ENCODE peak calls at places on chromosomes 6 and 20, in four cellular contexts. T is WTC11, W is GM12878, C is K562. A is an unnamed sample.

GRCh38 chr20:15642676-15643075 is 930.6 kb downstream of the KIF16B start:
- DNase-seq in C (no peak), W (no peak), T (no peak), A (no peak)

GRCh38 chr6:10694302-10695085 is at the start of the genes C6orf52 and PAK1IP1:
- DNase-seq in C (peak), W (peak), T (peak), A (peak)

GRCh38 chr6:123203928-123204327 is 207.9 kb downstream of the CLVS2 start:
- DNase-seq in T (no peak), C (no peak), W (no peak), A (no peak)

GRCh38 chr20:47027042-47027441 is 132.4 kb downstream of the EYA2 start:
- DNase-seq in W (no peak), C (no peak), T (no peak), A (no peak)

GRCh38 chr6:36349240-36349639 is 12.6 kb upstream of the BNIP5 start:
- DNase-seq in T (no peak), W (no peak), C (peak), A (no peak)

GRCh38 chr6:34791164-34791841 is 580 bp upstream of the BLTP3A start:
- DNase-seq in T (peak), W (no peak), C (peak), A (peak)

GRCh38 chr6:28974505-28974904 is 30.6 kb downstream of the ZNF311 start:
- DNase-seq in W (no peak), C (peak), T (no peak), A (no peak)

GRCh38 chr6:124368131-124368530 is 564.5 kb downstream of the NKAIN2 start:
- DNase-seq in T (no peak), W (no peak), C (no peak), A (no peak)

GRCh38 chr6:39812496-39812852 is 20.3 kb downstream of the DAAM2 start:
- DNase-seq in W (no peak), T (no peak), C (no peak), A (no peak)

GRCh38 chr20:6074145-6074561 is 20.3 kb upstream of the LRRN4 start:
- DNase-seq in W (no peak), C (peak), T (no peak), A (peak)

GRCh38 chr6:149913085-149913484 is 9.8 kb downstream of the RAET1G start:
- DNase-seq in T (no peak), W (no peak), C (peak), A (no peak)

GRCh38 chr6:21441386-21441785 is 152.2 kb upstream of the SOX4 start:
- DNase-seq in W (no peak), T (no peak), C (no peak), A (no peak)

GRCh38 chr20:41169791-41170351 is 32.5 kb downstream of the PLCG1 start:
- DNase-seq in T (peak), C (no peak), W (no peak), A (no peak)

GRCh38 chr20:41958391-41958790 is 340.2 kb upstream of the CHD6 start:
- DNase-seq in T (no peak), W (no peak), C (no peak), A (no peak)

GRCh38 chr6:29953706-29954105 is 11.4 kb downstream of the HLA-A start:
- DNase-seq in C (no peak), W (no peak), T (no peak), A (no peak)

GRCh38 chr6:106976270-106976669 is 1.7 kb upstream of the CD24 start:
- DNase-seq in W (no peak), C (no peak), T (no peak), A (no peak)

GRCh38 chr6:138013949-138014348 is 93.3 kb downstream of the PERP start:
- DNase-seq in T (no peak), W (no peak), C (no peak), A (no peak)

GRCh38 chr6:161578478-161578877 is 304.6 kb upstream of the AGPAT4 start:
- DNase-seq in W (no peak), C (peak), T (no peak), A (no peak)

GRCh38 chr20:41249371-41249770 is 68.2 kb downstream of the ZHX3 start:
- DNase-seq in C (peak), T (no peak), W (no peak), A (no peak)

GRCh38 chr6:161000632-161001031 is 9.1 kb downstream of the MAP3K4 start:
- DNase-seq in C (no peak), W (no peak), T (no peak), A (no peak)

GRCh38 chr20:46011631-46012482 is 3.1 kb downstream of the MMP9 start:
- DNase-seq in W (no peak), T (peak), C (peak), A (peak)

GRCh38 chr6:143034689-143035334 is 25.9 kb upstream of the AIG1 start:
- DNase-seq in T (no peak), W (no peak), C (peak), A (peak)

GRCh38 chr6:42368156-42368555 is 83.6 kb downstream of the TRERF1 start:
- DNase-seq in C (peak), T (no peak), W (no peak), A (no peak)

GRCh38 chr20:34834459-34834893 is 9.0 kb upstream of the NCOA6 start:
- DNase-seq in W (no peak), T (no peak), C (peak), A (peak)
- TF ChIP-seq ETV6 in W (no peak), T (no peak), C (no peak), A (no peak)

DNA sequence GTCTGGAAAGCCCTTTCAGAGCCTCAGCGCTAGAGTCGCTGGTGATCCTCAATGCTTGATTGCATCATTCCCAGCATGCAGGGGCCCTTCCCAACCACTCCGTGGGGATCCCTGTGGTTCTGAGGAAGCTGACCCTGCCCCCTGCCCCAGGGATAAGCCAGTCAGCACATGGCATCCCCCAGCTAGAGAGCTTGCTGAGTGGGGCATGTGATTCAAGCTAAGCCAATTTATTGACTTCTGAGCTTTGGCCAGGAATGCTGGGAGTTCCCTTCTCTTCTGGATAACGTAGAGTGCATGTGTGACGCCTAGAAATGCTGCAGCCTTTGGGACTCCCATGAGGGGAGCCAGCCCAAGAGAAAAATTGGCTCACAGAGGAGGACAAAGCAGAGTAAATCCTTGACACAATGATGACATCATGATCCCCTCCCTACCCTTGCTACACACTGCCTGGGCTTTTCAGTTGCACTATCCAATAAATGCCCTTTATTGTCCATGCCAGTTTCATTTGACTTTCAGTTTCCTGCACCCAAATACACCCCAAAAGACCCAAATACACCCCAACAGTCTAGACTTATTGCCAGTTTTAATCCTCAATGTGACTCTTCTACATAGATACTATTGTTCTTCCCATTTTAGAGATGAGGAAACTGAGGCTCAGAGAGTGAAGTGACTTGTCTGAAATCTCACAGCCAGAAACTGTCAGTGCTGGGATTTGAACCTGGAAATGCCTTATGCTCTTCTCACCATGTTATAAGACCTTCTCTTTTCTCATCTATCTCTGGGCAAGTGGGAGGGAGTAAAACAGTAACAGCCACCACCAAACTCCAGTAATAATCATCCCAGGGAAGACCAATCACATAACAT is 34.3 kb downstream of the KCNB1 start:
- DNase-seq in T (peak), W (no peak), C (no peak), A (no peak)
- TF ChIP-seq CREB1 in T (no peak), W (no peak), C (no peak), A (peak)

DNA sequence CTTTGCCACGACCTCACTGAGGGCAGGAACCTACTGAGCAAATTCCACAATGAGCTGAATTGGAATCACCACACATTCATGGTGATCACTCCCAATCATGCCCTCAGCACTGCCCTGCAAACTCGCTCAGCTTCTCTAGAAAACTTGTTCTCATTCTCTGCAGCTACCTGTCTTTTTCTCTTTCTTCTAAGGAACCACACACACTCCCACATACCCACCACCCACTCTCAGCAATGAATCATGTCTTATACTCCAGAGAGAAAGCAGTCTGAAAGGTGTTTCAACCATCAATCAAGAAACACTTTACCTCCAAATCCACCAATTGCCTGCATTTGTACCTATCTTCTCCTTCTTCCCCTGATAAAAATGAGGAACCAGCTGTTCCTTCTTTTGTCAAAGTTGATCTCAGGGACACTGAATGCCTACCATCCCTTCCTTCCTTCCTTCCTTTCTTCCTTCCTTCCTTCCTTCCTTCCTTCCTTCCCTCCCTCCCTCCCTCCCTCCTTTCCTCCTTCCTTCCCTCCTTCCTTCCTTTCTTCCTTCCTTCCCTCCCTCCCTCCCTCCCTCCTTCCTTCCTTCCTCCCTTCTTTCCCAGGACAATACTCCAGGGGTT is 84.6 kb upstream of the SGK1 start:
- DNase-seq in W (no peak), T (no peak), C (no peak), A (no peak)
- TF ChIP-seq ETV6 in W (no peak), T (no peak), C (no peak), A (no peak)

DNA sequence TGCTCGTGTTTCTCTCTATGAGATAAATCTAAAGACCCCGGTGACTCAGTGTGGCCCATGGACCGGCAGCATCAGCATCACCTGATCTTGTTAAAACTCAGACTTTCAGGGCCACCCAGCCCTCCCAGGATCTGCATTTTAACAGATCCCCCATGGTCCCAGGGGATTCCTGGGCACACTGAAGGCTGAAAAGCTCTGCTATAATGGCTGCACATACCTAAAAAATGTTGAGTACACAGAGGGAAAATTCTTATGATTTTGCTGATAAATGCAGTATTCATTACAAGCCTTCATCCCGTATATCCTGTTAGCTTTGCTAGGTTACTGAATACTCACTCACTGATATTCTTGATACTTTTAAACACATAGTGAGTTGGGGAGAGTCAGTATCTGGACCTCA is 200.5 kb downstream of the MYLK4 start:
- DNase-seq in W (no peak), C (no peak), T (no peak), A (no peak)
- TF ChIP-seq CREB1 in W (no peak), C (no peak), T (no peak), A (no peak)

DNA sequence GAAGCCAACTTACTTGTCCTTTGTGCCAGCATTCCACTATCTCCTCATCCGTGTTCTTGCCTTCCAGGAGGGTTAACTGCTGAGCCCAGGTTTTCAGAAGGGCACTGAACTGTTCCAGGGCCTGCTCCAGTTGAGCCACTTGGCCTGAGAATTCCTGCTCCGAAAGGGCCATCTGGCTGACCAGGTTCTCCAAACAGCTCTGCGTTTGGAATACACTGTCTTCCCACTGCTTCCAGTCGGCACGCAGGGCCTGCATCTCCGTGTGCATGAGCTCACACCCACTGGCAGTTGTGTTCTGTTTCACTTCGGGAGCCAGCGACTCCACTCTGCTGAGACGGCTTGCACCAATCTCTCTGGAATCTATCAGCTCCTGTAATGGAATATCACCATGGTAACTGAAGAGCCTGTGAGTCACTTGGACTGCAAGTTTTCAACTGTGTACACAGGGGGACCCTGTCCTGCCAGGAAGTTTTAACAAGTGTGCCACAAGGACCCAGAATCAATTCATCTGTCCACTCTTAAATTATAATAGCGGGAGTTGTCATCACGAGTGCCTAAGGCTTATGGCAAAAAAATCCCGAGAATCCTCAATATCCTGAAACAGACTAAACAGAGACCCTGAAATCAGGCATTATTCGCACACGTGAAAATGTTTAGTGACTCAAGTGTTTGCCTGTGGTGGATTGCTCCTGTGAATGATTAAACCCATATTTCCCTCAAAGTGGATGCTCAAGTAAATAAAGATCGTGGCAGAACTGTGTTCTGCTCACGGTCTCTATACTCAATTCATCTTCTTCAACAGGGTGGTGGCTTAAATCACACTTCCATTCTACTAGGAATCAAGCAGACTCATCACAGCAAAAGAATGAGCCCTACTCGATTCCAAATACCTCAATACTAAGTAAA is 255.9 kb downstream of the SYNE1 start:
- DNase-seq in W (no peak), C (no peak), T (no peak), A (peak)
- TF ChIP-seq ETV6 in W (no peak), C (no peak), T (no peak), A (no peak)

DNA sequence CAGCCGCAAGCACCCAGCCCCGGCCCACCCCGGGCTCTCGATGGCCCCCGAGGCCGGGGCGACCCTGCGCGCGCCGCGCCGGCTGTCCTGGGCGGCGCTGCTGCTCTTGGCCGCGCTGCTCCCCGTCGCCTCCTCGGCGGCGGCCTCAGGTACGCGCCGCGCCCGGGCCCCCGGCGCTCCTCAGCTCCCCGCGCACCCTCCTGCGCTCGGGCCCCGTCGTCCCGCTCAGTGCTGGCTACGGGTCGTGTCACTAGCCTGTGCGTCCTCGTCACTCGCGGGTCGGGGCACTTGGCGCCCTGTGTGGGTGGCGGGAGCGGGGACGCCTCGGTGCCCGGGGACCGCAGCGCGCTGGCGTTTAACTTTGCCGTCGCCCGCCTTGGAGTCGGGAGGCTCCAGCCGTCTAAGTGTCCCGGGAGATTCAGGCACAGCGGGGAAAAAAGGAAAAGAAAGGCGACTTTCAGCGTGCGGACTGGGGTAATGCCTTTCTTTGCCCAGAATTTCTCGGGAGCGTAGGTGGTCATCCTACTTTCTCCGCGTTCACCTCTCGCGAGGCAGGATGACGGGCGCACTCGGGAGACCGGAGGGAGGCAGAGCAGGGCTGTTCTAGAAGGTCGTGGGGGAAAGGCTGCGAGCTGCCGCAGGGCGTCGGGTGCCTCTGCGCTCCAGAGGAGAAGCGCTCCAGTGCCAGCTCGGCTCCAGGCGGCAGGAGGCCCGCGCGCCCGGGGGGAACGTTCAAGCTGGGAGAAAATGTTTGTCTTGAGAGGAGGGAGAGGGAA is 545 bp downstream of the FNDC1 start:
- DNase-seq in W (no peak), C (no peak), T (peak), A (no peak)
- TF ChIP-seq CREB1 in W (no peak), C (no peak), T (no peak), A (no peak)

DNA sequence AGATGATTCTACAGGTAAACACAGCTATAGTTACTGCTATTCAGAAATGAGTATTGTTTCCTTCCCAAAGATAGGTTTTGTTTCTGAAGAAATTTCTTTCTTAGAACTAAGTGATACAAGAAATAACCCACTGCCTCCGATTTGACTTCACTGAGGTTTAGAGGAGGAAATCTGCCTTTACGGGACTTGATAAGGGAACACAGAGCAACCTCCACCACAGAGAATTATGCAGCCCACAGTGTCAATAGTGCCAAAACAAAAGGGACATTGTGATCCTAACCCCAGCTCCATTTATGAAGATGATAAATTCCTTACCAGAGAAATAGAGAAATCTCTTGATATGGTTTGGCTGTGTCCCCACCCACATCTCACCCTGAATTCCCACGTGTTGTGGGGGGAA is 164.6 kb downstream of the ZNF217 start:
- DNase-seq in W (no peak), C (no peak), T (no peak), A (no peak)
- TF ChIP-seq ETV6 in W (no peak), C (no peak), T (no peak), A (no peak)